ENCODE peak calls at places on chromosomes 1 and 21, in four cellular contexts. V is HepG2, J is H1, M is GM12878. A is an unnamed sample.

GRCh38 chr1:19070197-19070651 is 113.7 kb upstream of the IFFO2 start:
- DNase-seq in V (no peak), J (no peak), M (no peak), A (no peak)

GRCh38 chr1:9894115-9894514 is 16.0 kb downstream of the CTNNBIP1 start:
- DNase-seq in V (no peak), J (no peak), M (no peak), A (no peak)

GRCh38 chr1:27672750-27673112 is 739 bp upstream of the IFI6 start:
- DNase-seq in V (no peak), J (no peak), M (no peak), A (no peak)

GRCh38 chr1:237873487-237873927 is 17.2 kb downstream of the ZP4 start:
- DNase-seq in V (no peak), J (peak; percentile 47), M (no peak), A (no peak)

GRCh38 chr1:37471345-37472231 is 2.8 kb upstream of the ZC3H12A start:
- DNase-seq in V (peak; percentile 58), J (no peak), M (no peak), A (peak; percentile 46)

GRCh38 chr1:167297222-167298214 is 76.8 kb downstream of the POU2F1 start:
- DNase-seq in V (peak; percentile 91), J (no peak), M (no peak), A (no peak)

GRCh38 chr1:25796807-25797458 is 3.1 kb upstream of the SELENON start:
- DNase-seq in V (peak; percentile 59), J (peak; percentile 65), M (no peak), A (peak; percentile 78)

GRCh38 chr21:26100573-26100972 is 70.0 kb downstream of the APP start:
- DNase-seq in V (no peak), J (no peak), M (no peak), A (no peak)

GRCh38 chr1:55015731-55016620 is 17.2 kb downstream of the BSND start:
- DNase-seq in V (no peak), J (no peak), M (no peak), A (no peak)

GRCh38 chr1:220458936-220459335 is 69.0 kb upstream of the MARK1 start:
- DNase-seq in V (no peak), J (no peak), M (no peak), A (no peak)

GRCh38 chr1:220454155-220454777 is 73.7 kb upstream of the MARK1 start:
- DNase-seq in V (no peak), J (no peak), M (no peak), A (no peak)

GRCh38 chr1:220453371-220453770 is 74.6 kb upstream of the MARK1 start:
- DNase-seq in V (no peak), J (no peak), M (no peak), A (no peak)

GRCh38 chr1:220455559-220455958 is 72.4 kb upstream of the MARK1 start:
- DNase-seq in V (no peak), J (no peak), M (no peak), A (no peak)

DNA sequence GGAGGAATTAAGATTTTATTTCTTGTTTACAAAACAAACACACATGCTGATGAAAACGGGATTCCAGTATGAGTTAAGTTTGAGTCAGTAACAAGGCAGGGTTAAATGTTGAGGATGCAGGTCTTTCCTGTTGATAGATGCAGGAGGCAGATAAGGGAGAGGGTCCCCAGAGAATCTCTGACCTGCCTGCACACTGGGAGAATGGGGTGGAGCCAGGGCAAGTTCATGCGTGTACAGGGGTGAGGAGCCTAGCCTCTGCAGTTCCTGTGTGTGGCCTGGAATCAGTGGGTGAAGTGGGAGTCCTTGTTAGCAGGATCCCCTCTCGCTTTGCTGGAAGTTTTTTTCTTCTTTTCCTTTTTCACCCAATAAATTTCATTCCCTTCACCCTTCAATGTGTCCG is 70.0 kb upstream of the MARK1 start:
- DNase-seq in V (no peak), J (no peak), M (no peak), A (no peak)
- TF ChIP-seq CBX5 in V (no peak), J (no peak), M (no peak), A (no peak)

DNA sequence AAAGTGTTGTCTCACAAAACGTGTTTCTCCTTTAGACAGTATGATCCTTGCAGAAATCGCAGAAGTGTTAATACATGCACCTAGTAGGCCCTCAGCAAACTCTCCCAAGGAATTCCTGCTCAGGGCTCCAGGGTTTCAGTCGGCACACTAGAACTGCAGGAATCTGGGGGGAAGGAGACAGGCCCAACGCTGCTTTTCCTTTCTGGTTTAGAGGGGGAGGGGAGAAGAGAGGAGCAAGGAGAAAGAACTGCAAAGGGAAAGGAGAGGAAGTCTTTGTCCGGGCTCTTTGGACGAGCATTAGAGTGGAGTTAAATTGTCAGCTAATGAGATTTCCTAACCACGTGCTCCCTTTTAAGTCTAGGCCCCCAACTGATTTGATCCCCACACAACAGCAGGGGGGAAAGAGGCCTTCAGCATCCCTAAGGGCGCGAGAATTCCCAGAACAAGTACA is 103.7 kb upstream of the SOD1 start:
- DNase-seq in V (no peak), J (peak; percentile 57), M (no peak), A (no peak)
- TF ChIP-seq CBX5 in V (no peak), J (no peak), M (no peak), A (no peak)

GRCh38 chr1:182407724-182408123 is 7.3 kb upstream of the TEDDM1 start:
- DNase-seq in V (no peak), J (no peak), M (no peak), A (no peak)

GRCh38 chr1:182410138-182410537 is 9.7 kb upstream of the TEDDM1 start:
- DNase-seq in V (no peak), J (no peak), M (no peak), A (no peak)

GRCh38 chr1:182410620-182411273 is 10.3 kb upstream of the TEDDM1 start:
- DNase-seq in V (no peak), J (no peak), M (no peak), A (no peak)

GRCh38 chr1:182406006-182406405 is 5.5 kb upstream of the TEDDM1 start:
- DNase-seq in V (no peak), J (no peak), M (no peak), A (no peak)

DNA sequence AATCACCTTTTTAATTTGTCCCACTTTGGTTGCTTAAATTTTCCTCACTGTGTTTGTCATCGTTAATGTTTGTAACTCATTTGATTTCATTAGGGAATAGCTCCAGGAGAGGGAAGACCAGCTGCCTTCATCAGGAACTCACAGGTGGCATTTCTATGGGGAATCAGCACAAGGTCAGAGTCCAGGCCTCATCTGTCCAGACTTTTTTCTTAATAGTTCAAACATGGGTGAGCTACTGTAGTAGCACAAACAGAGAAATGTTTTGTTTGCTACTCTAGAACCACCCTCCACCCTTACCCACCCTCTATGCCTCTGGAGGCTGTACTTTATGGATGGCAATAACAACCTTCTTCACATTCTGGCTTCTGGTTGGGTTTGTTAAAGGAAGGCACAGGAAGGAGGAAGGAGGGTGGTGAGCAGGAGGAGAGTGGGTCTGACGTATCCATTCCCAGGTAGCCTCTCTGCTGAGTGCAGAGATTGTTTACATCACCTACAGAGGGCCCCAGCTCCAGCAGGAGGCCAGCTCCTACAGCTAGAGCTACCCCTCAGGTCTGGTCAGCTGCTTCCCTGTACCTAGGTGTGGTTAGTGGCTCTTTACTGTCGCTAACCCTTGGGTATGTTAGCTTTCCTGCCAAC is 8.1 kb upstream of the TEDDM1 start:
- DNase-seq in V (no peak), J (no peak), M (no peak), A (no peak)
- TF ChIP-seq CBX5 in V (no peak), J (no peak), M (no peak), A (no peak)

GRCh38 chr1:162908780-162909179 is 47.8 kb upstream of the CCDC190 start:
- DNase-seq in V (no peak), J (no peak), M (no peak), A (no peak)
- TF ChIP-seq CBX5 in V (no peak), J (no peak), M (no peak), A (no peak)

DNA sequence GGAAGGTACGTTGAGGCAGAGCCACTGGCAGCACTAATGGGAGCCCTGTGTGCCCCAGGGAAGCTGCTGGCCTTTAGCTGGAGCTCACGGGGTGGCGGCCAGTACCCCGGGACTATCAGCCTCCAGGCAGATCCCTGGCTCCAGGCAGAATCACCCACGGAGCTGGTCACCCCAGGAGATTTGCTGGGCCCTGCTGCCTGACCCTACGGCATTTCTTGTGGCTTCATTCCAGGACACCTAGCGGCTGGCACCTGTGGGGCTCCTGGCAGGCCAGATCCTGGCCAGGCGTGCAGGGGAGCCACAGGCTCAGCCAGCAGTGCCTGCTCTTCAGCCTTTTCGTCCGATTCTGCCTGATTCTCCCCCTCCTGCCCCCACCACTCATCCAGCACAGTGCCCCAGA is 7.1 kb downstream of the PADI1 start:
- DNase-seq in V (no peak), J (no peak), M (no peak), A (no peak)
- TF ChIP-seq CBX5 in V (no peak), J (no peak), M (no peak), A (no peak)

GRCh38 chr1:97337250-97338030 is 583.4 kb downstream of the DPYD start:
- DNase-seq in V (no peak), J (no peak), M (no peak), A (no peak)

GRCh38 chr1:97338347-97338746 is 582.5 kb downstream of the DPYD start:
- DNase-seq in V (no peak), J (no peak), M (no peak), A (no peak)

DNA sequence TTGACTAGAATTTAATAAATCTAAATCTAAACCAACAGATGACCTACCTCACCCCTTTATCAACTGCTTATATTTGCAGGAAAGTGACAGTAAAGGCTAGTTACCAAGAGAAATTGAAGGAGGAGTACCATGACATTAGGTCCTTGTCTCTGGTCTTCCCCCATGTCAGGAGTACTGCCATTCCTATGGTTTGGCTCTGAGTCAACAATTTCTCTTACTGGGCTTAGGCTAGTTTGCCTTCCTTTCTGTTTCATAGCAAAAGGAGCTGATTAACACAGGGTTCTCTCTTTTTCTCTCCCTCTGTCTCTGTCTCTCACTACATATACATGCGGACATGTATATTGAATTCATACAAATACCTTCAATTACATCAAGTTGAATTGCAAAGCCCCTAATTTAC is 579.9 kb downstream of the DPYD start:
- DNase-seq in V (no peak), J (no peak), M (no peak), A (no peak)
- TF ChIP-seq CBX5 in V (no peak), J (no peak), M (no peak), A (no peak)

GRCh38 chr1:209162651-209163050 is 420.9 kb upstream of the CAMK1G start:
- DNase-seq in V (no peak), J (no peak), M (no peak), A (no peak)

GRCh38 chr1:209172286-209172685 is 411.2 kb upstream of the CAMK1G start:
- DNase-seq in V (no peak), J (no peak), M (no peak), A (no peak)

GRCh38 chr1:209168204-209168603 is 415.3 kb upstream of the CAMK1G start:
- DNase-seq in V (no peak), J (no peak), M (no peak), A (no peak)
- TF ChIP-seq CBX5 in V (no peak), J (no peak), M (no peak), A (no peak)

DNA sequence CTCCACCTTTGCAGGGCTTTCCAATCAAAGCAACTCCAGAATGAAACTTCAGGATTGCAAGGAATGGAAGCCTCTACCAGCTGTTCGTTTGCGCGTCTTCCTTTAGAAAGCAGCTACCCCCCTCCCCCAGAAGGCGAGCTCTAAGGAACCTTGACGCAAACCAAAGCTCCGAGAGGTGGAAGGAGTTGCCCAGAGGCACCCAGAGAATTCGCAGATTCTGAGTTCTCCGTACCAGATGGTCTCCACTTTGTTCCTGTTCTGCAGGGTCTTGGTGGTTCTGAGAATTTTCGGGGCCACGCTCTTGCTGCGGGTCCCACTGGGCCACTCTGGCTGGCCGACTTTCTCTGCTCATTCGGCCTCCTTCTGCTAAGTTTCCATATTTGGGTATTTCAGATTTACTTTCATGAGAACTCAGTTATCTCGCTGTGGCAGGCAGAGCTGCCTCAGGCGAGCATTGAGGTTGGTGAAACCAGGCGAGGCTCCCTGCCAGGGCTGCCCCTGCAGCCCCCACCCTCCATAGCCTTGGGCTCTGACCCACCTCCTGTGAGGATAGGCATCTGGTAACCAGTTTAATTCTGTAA is 798 bp downstream of the TRAF5 start:
- DNase-seq in V (no peak), J (no peak), M (no peak), A (no peak)
- TF ChIP-seq CBX5 in V (no peak), J (no peak), M (peak; percentile 6), A (no peak)

GRCh38 chr1:22702671-22703070 is 8.0 kb upstream of the EPHB2 start:
- DNase-seq in V (no peak), J (no peak), M (no peak), A (no peak)
- TF ChIP-seq CBX5 in V (no peak), J (no peak), M (no peak), A (no peak)

A was measured in K562.